ENCODE peak calls at places on chromosomes 16 and 17, in six cellular contexts. B is KBM-7, Z is lower leg skin, P is pancreas, X is ELR, S is GM03348. A is an unnamed sample.

GRCh38 chr17:39605492-39606433 is 2.0 kb downstream of the NEUROD2 start:
- DNase-seq in B (no peak), Z (no peak), P (no peak), X (peak), S (no peak), A (peak)

GRCh38 chr17:77677210-77677609 is 281.3 kb upstream of the TNRC6C start:
- DNase-seq in B (no peak), Z (no peak), P (no peak), X (no peak), S (no peak), A (no peak)

GRCh38 chr17:17540278-17540906 is 44.2 kb upstream of the RASD1 start:
- DNase-seq in B (no peak), Z (no peak), P (no peak), X (no peak), S (no peak), A (no peak)

GRCh38 chr16:86668136-86668535 is 89.8 kb downstream of the FOXL1 start:
- DNase-seq in B (no peak), Z (no peak), P (no peak), X (peak), S (no peak), A (peak)

GRCh38 chr16:25065899-25066298 is 45.6 kb upstream of the LCMT1 start:
- DNase-seq in B (no peak), Z (no peak), P (no peak), X (no peak), S (no peak), A (no peak)

GRCh38 chr17:14201595-14201994 is 35.1 kb downstream of the CDRT15 start:
- DNase-seq in B (no peak), Z (no peak), P (no peak), X (no peak), S (no peak), A (no peak)

GRCh38 chr16:24728891-24729242 is 584 bp upstream of the TNRC6A start:
- DNase-seq in B (no peak), Z (no peak), P (no peak), X (no peak), S (no peak), A (no peak)

GRCh38 chr17:73045722-73046121 is 46.8 kb downstream of the SLC39A11 start:
- DNase-seq in B (no peak), Z (no peak), P (no peak), X (no peak), S (no peak), A (peak)

GRCh38 chr16:68360971-68361370 is 50.2 kb downstream of the PRMT7 start:
- DNase-seq in B (no peak), Z (no peak), P (no peak), X (no peak), S (no peak), A (no peak)

A was measured in LHCN-M2.